ENCODE peak calls at places on chromosome 19, in eight cellular contexts. V is breast epithelium, X is stomach, K is K562, C is endothelial cell of umbilical vein, W is HCT116, U is vagina, R is spleen. D is an unnamed sample.

GRCh38 chr19:47296036-47296435 is 13.6 kb upstream of the C5AR1 start:
- DNase-seq in V (peak), X (peak), K (peak), C (peak), W (peak), U (no peak), R (peak), D (peak)

GRCh38 chr19:2798158-2798685 is 12.9 kb downstream of the THOP1 start:
- DNase-seq in V (no peak), X (no peak), K (no peak), C (no peak), W (no peak), U (no peak), R (no peak), D (no peak)

GRCh38 chr19:28324275-28325060 is 888.5 kb downstream of the UQCRFS1 start:
- DNase-seq in V (no peak), X (no peak), K (no peak), C (no peak), W (no peak), U (no peak), R (no peak), D (no peak)

GRCh38 chr19:55590621-55591020 is 8.7 kb downstream of the FIZ1 start:
- DNase-seq in V (no peak), X (no peak), K (peak), C (no peak), W (peak), U (no peak), R (no peak), D (no peak)

GRCh38 chr19:41226053-41226873 is 7.2 kb downstream of the AXL start:
- DNase-seq in V (peak), X (peak), K (peak), C (peak), W (peak), U (no peak), R (no peak), D (no peak)

GRCh38 chr19:18193388-18194207 is 580 bp downstream of the MPV17L2 start:
- DNase-seq in V (no peak), X (no peak), K (peak), C (peak), W (no peak), U (no peak), R (peak), D (no peak)

GRCh38 chr19:45154064-45154827 is 6.5 kb downstream of the NKPD1 start:
- DNase-seq in V (no peak), X (no peak), K (peak), C (peak), W (peak), U (no peak), R (no peak), D (no peak)

GRCh38 chr19:18500376-18500775 is 21.5 kb downstream of the ELL start:
- DNase-seq in V (no peak), X (no peak), K (no peak), C (peak), W (no peak), U (no peak), R (no peak), D (no peak)

GRCh38 chr19:49801966-49802661 is 11.0 kb downstream of the FUZ start:
- DNase-seq in V (peak), X (peak), K (peak), C (peak), W (no peak), U (peak), R (no peak), D (no peak)

GRCh38 chr19:42276821-42277220 is 7.8 kb downstream of the CIC start:
- DNase-seq in V (no peak), X (no peak), K (no peak), C (no peak), W (no peak), U (no peak), R (no peak), D (no peak)

GRCh38 chr19:55226788-55227187 is 1.8 kb downstream of the TMEM86B start:
- DNase-seq in V (no peak), X (no peak), K (no peak), C (no peak), W (no peak), U (no peak), R (no peak), D (no peak)

GRCh38 chr19:19464339-19465098 is 50.8 kb downstream of the TSSK6 start:
- DNase-seq in V (no peak), X (peak), K (no peak), C (peak), W (no peak), U (no peak), R (no peak), D (no peak)

GRCh38 chr19:51799311-51799997 is 4.5 kb downstream of the FPR3 start:
- DNase-seq in V (peak), X (peak), K (peak), C (peak), W (no peak), U (peak), R (peak), D (no peak)

GRCh38 chr19:6761053-6761676 is 6.1 kb downstream of the SH2D3A start:
- DNase-seq in V (no peak), X (no peak), K (peak), C (no peak), W (no peak), U (no peak), R (no peak), D (no peak)

GRCh38 chr19:51111606-51112005 is 3.4 kb upstream of the CTU1 start:
- DNase-seq in V (no peak), X (no peak), K (peak), C (no peak), W (peak), U (no peak), R (no peak), D (no peak)

GRCh38 chr19:44570984-44571684 is 41.7 kb upstream of the CEACAM20 start:
- DNase-seq in V (peak), X (peak), K (peak), C (peak), W (peak), U (no peak), R (no peak), D (no peak)

GRCh38 chr19:19165396-19165795 is 4.7 kb downstream of the MEF2B start:
- DNase-seq in V (no peak), X (no peak), K (no peak), C (no peak), W (no peak), U (no peak), R (no peak), D (no peak)

GRCh38 chr19:49335071-49335783 is at the start of gene CD37:
- DNase-seq in V (peak), X (peak), K (peak), C (no peak), W (no peak), U (peak), R (peak), D (peak)

GRCh38 chr19:19654441-19654840 is 9.0 kb downstream of the ATP13A1 start:
- DNase-seq in V (no peak), X (no peak), K (no peak), C (no peak), W (no peak), U (no peak), R (peak), D (no peak)

GRCh38 chr19:51372649-51373504 is at the start of gene NKG7:
- DNase-seq in V (no peak), X (no peak), K (peak), C (no peak), W (no peak), U (no peak), R (peak), D (no peak)

GRCh38 chr19:55472463-55472862 is 4.0 kb upstream of the ZNF628 start:
- DNase-seq in V (no peak), X (no peak), K (no peak), C (no peak), W (peak), U (no peak), R (no peak), D (no peak)

GRCh38 chr19:17522988-17523872 is 11.8 kb downstream of the PGLS start:
- DNase-seq in V (no peak), X (peak), K (no peak), C (no peak), W (no peak), U (no peak), R (peak), D (peak)

GRCh38 chr19:31962565-31962996 is 382.8 kb upstream of the ZNF507 start:
- DNase-seq in V (no peak), X (no peak), K (no peak), C (no peak), W (no peak), U (no peak), R (no peak), D (no peak)

GRCh38 chr19:28869459-28869858 is 343.5 kb downstream of the UQCRFS1 start:
- DNase-seq in V (no peak), X (no peak), K (no peak), C (no peak), W (no peak), U (no peak), R (no peak), D (no peak)

GRCh38 chr19:6023936-6024335 is 46.0 kb upstream of the RANBP3 start:
- DNase-seq in V (no peak), X (no peak), K (no peak), C (no peak), W (no peak), U (no peak), R (peak), D (no peak)

GRCh38 chr19:56393119-56394012 is at the start of gene ZNF582:
- DNase-seq in V (peak), X (peak), K (peak), C (peak), W (no peak), U (peak), R (peak), D (peak)

GRCh38 chr19:48497728-48498575 is 13.7 kb downstream of the LMTK3 start:
- DNase-seq in V (no peak), X (no peak), K (no peak), C (no peak), W (no peak), U (no peak), R (no peak), D (no peak)

GRCh38 chr19:35207391-35207871 is 21.1 kb downstream of the FAM187B start:
- DNase-seq in V (no peak), X (no peak), K (no peak), C (no peak), W (no peak), U (no peak), R (no peak), D (no peak)

GRCh38 chr19:41018736-41019290 is 27.7 kb downstream of the CYP2B6 start:
- DNase-seq in V (no peak), X (no peak), K (no peak), C (no peak), W (no peak), U (no peak), R (no peak), D (no peak)

GRCh38 chr19:55275851-55276719 is 3.8 kb downstream of the HSPBP1 start:
- DNase-seq in V (no peak), X (no peak), K (no peak), C (no peak), W (no peak), U (no peak), R (no peak), D (no peak)

GRCh38 chr19:6402834-6403608 is 10.1 kb upstream of the GTF2F1 start:
- DNase-seq in V (no peak), X (no peak), K (no peak), C (peak), W (no peak), U (no peak), R (no peak), D (no peak)

GRCh38 chr19:19502281-19502680 is 13.1 kb downstream of the TSSK6 start:
- DNase-seq in V (no peak), X (no peak), K (no peak), C (no peak), W (no peak), U (no peak), R (peak), D (no peak)

GRCh38 chr19:30128211-30128610 is 186.2 kb downstream of the URI1 start:
- DNase-seq in V (no peak), X (no peak), K (no peak), C (no peak), W (no peak), U (no peak), R (peak), D (no peak)

GRCh38 chr19:53467503-53468262 is at the start of gene ZNF813:
- DNase-seq in V (peak), X (peak), K (peak), C (peak), W (no peak), U (peak), R (peak), D (peak)

GRCh38 chr19:15288146-15288963 is 44.0 kb downstream of the BRD4 start:
- DNase-seq in V (no peak), X (peak), K (no peak), C (peak), W (no peak), U (no peak), R (peak), D (no peak)

GRCh38 chr19:13162749-13163608 is 12.8 kb downstream of the IER2 start:
- DNase-seq in V (peak), X (peak), K (peak), C (peak), W (peak), U (peak), R (peak), D (no peak)

GRCh38 chr19:13165091-13165997 is 15.1 kb downstream of the IER2 start:
- DNase-seq in V (no peak), X (no peak), K (peak), C (peak), W (no peak), U (no peak), R (no peak), D (no peak)

GRCh38 chr19:13160557-13160956 is 10.3 kb downstream of the IER2 start:
- DNase-seq in V (no peak), X (no peak), K (no peak), C (no peak), W (no peak), U (no peak), R (no peak), D (no peak)

GRCh38 chr19:13163609-13164364 is 13.6 kb downstream of the IER2 start:
- DNase-seq in V (peak), X (peak), K (peak), C (peak), W (no peak), U (no peak), R (peak), D (no peak)

DNA sequence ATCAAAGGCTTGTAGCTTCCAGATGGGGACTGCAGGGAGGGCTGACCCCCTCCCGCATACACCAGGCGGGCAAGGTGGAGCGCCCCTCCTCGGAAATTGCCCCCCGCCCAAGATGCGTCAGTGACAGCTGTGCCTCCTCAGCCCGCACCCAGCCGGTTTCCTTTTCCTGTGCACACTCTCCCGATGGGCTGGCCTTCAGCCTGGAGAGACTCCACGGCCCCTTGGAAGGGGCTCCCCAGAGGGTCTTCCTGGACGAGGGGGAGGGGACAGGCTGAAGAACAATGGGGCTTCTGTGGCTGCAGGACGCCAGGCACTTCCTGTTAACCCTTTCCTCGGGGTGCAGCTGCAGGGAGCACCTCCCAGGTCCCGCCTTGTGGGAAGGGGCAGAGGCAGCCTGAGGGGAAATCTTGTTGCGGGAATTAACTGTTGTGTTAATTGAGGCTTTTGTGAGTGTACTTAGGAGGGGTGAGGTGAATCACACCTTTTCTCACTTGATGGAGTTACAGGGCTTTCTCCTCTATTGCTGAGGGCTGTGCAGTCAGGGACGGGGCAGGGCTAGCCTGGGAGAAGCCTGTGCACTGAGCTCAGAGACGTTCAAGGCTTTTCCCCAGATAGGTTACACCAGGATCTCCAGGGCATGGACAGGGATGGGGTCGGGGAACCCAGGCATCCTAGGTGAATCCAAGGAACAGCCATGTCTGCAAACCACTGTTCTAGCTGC is 14.3 kb downstream of the IER2 start:
- DNase-seq in V (peak), X (peak), K (peak), C (peak), W (no peak), U (no peak), R (peak), D (no peak)
- TF ChIP-seq POLR2AphosphoS5 in V (peak), X (no peak), K (no peak), C (peak), W (no peak), U (peak), R (peak), D (no peak)

DNA sequence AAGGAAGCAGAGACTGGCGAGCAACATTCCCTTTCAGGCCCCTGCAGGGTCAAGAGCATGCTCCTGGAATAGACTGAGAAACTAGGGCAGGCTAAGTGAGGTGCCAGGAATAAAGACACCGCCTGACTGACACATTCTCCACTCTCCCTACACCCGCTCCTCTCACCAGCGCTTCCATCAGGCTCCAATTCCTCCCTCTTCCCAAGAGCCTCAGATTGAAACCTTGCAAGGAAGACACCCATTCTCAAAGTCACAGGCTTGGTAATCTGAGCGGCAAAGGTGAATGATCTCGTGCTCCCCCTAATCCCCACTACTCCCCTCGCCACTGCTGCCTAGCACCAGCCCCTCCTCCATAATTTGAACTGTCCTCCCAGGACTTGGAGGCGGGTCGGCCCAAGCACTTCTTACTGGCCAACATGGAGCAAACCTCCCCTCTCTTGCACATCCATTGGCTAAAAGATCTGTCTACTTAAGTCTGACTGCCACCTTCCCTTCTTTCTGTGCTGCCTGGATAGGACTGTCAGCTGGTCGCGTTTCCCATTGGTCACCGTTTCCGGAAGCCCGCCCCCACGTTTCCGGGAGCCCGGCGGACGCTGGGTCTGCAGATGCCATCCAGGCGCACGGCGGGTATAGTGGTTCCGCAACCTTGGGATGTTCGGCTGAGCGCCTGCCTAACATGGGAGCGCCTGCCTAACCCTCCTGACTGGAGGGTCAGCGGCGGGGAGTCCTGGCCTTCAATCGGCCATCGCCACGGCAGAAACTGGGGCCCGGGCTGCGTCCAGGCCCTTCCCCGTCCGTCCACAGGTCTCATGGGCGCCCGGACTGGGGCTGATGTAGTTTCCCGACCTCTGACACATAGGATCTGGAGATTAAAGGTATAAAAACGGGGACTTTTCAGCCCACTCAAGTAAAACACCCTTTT is 33.6 kb downstream of the ZNF383 start:
- DNase-seq in V (peak), X (peak), K (no peak), C (peak), W (no peak), U (no peak), R (peak), D (peak)
- TF ChIP-seq POLR2AphosphoS5 in V (peak), X (no peak), K (no peak), C (peak), W (no peak), U (peak), R (peak), D (no peak)

GRCh38 chr19:33499671-33500506 is 21.7 kb downstream of the PEPD start:
- DNase-seq in V (no peak), X (no peak), K (no peak), C (no peak), W (no peak), U (no peak), R (peak), D (no peak)

GRCh38 chr19:33499248-33499647 is 22.3 kb downstream of the PEPD start:
- DNase-seq in V (no peak), X (no peak), K (no peak), C (no peak), W (no peak), U (no peak), R (peak), D (no peak)

GRCh38 chr19:33497778-33498175 is 23.8 kb downstream of the PEPD start:
- DNase-seq in V (no peak), X (no peak), K (no peak), C (no peak), W (no peak), U (no peak), R (peak), D (no peak)

GRCh38 chr19:33497151-33497777 is 24.3 kb downstream of the PEPD start:
- DNase-seq in V (no peak), X (no peak), K (no peak), C (no peak), W (no peak), U (no peak), R (peak), D (no peak)

GRCh38 chr19:33498391-33499000 is 23.1 kb downstream of the PEPD start:
- DNase-seq in V (no peak), X (no peak), K (no peak), C (no peak), W (no peak), U (no peak), R (peak), D (no peak)
- TF ChIP-seq POLR2AphosphoS5 in V (no peak), X (no peak), K (no peak), C (no peak), W (no peak), U (no peak), R (no peak), D (no peak)

GRCh38 chr19:13117772-13118423 is at the start of gene NACC1:
- DNase-seq in V (peak), X (peak), K (peak), C (peak), W (peak), U (no peak), R (peak), D (peak)
- TF ChIP-seq POLR2AphosphoS5 in V (peak), X (no peak), K (peak), C (peak), W (peak), U (peak), R (peak), D (no peak)

GRCh38 chr19:13835791-13836723 is 40.8 kb downstream of the ZSWIM4 start:
- DNase-seq in V (no peak), X (no peak), K (no peak), C (no peak), W (no peak), U (peak), R (peak), D (no peak)
- TF ChIP-seq POLR2AphosphoS5 in V (peak), X (no peak), K (peak), C (peak), W (no peak), U (no peak), R (peak), D (peak)

DNA sequence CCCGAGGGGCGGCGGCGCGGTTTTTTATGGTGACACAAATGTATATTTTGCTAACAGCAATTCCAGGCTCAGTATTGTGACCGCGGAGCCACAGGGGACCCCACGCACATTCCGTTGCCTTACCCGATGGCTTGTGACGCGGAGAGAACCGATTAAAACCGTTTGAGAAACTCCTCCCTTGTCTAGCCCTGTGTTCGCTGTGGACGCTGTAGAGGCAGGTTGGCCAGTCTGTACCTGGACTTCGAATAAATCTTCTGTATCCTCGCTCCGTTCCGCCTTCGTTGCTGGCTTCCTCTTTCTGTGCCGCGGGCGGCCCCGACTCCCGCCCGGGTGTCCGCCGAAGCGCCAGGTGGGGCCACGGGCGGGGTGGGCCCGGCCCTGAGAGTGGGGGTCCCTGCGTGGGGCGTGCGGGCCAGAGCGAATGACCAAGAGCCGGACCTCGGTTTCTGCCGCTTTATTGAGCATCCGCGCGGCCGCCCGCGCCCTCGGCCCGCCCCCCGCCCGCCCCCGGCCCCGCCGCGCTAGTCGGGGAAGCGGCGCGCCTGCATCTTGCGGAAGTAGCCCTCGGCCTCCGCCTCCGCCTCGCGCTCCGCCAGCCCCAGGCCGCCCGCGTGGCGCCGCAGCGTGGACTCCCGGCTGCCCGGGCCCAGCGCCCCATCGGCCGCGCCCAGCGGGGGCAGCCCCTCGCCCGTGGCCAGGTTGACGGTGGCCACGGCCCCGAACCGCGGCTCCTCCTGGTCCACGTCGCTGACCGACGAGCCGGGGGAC is 9.5 kb downstream of the PLPPR3 start:
- DNase-seq in V (no peak), X (no peak), K (no peak), C (no peak), W (no peak), U (no peak), R (peak), D (no peak)
- TF ChIP-seq POLR2AphosphoS5 in V (peak), X (no peak), K (peak), C (no peak), W (no peak), U (no peak), R (peak), D (peak)

D was measured in GM12892.